ENCODE peak calls at places on chromosomes 6 and 20, in nine cellular contexts. N is GM23248, O is GM23338, D is PC-3, X is OCI-LY7, G is SK-N-SH, L is hepatocyte, I is HCT116, K is MM.1S. Y is an unnamed sample.

GRCh38 chr20:58682656-58683055 is 9.9 kb upstream of the NPEPL1 start:
- DNase-seq in N (peak; percentile 78), O (no peak), D (peak; percentile 63), X (no peak), G (no peak), L (no peak), I (no peak), K (no peak), Y (no peak)

GRCh38 chr6:356828-357251 is 34.7 kb upstream of the IRF4 start:
- DNase-seq in N (no peak), O (no peak), D (no peak), X (peak; percentile 83), G (no peak), L (no peak), I (no peak), K (no peak), Y (no peak)

GRCh38 chr6:154242617-154243357 is 113.8 kb downstream of the IPCEF1 start:
- DNase-seq in N (no peak), O (no peak), D (no peak), X (no peak), G (no peak), L (no peak), I (no peak), K (no peak), Y (no peak)

GRCh38 chr6:4936681-4937041 is 67.2 kb downstream of the RPP40 start:
- DNase-seq in N (peak; percentile 62), O (peak; percentile 57), D (peak; percentile 58), X (peak; percentile 71), G (peak; percentile 62), L (peak; percentile 70), I (no peak), K (peak; percentile 52), Y (peak; percentile 68)

GRCh38 chr6:138001750-138002349 is 105.4 kb downstream of the PERP start:
- DNase-seq in N (peak; percentile 70), O (peak; percentile 73), D (peak; percentile 69), X (peak; percentile 57), G (peak; percentile 34), L (peak; percentile 72), I (peak; percentile 48), K (peak; percentile 63), Y (peak; percentile 77)

GRCh38 chr6:88481519-88481918 is 315.4 kb upstream of the CNR1 start:
- DNase-seq in N (no peak), O (no peak), D (no peak), X (no peak), G (no peak), L (no peak), I (no peak), K (no peak), Y (no peak)

GRCh38 chr6:24126586-24127192 is 674 bp downstream of the NRSN1 start:
- DNase-seq in N (peak; percentile 59), O (peak; percentile 95), D (peak; percentile 77), X (peak; percentile 39), G (peak; percentile 25), L (peak; percentile 84), I (peak; percentile 7), K (peak; percentile 71), Y (peak; percentile 86)

GRCh38 chr6:56491606-56492328 is 150.9 kb downstream of the DST start:
- DNase-seq in N (peak; percentile 53), O (no peak), D (peak; percentile 18), X (no peak), G (no peak), L (no peak), I (no peak), K (no peak), Y (no peak)

GRCh38 chr6:139679516-139680179 is 305.2 kb upstream of the CITED2 start:
- DNase-seq in N (peak; percentile 38), O (no peak), D (peak; percentile 66), X (no peak), G (no peak), L (no peak), I (no peak), K (no peak), Y (no peak)

GRCh38 chr6:145283856-145284255 is 451.5 kb downstream of the EPM2A start:
- DNase-seq in N (no peak), O (no peak), D (no peak), X (no peak), G (no peak), L (no peak), I (no peak), K (no peak), Y (no peak)

GRCh38 chr6:75204959-75205775 is 686 bp downstream of the COL12A1 start:
- DNase-seq in N (peak; percentile 90), O (peak; percentile 68), D (peak; percentile 52), X (no peak), G (peak; percentile 24), L (peak; percentile 55), I (no peak), K (peak; percentile 39), Y (no peak)

GRCh38 chr6:138421089-138421488 is 17.1 kb downstream of the HEBP2 start:
- DNase-seq in N (no peak), O (no peak), D (no peak), X (no peak), G (no peak), L (no peak), I (no peak), K (no peak), Y (no peak)

GRCh38 chr20:31746068-31746878 is 7.2 kb downstream of the TPX2 start:
- DNase-seq in N (no peak), O (no peak), D (no peak), X (no peak), G (no peak), L (no peak), I (no peak), K (no peak), Y (no peak)

GRCh38 chr6:110358536-110359148 is 493 bp upstream of the METTL24 start:
- DNase-seq in N (peak; percentile 9), O (no peak), D (no peak), X (no peak), G (no peak), L (no peak), I (no peak), K (no peak), Y (no peak)

GRCh38 chr6:23728707-23729106 is 397.3 kb upstream of the NRSN1 start:
- DNase-seq in N (no peak), O (peak; percentile 4), D (peak; percentile 20), X (no peak), G (no peak), L (peak; percentile 55), I (no peak), K (no peak), Y (no peak)

DNA sequence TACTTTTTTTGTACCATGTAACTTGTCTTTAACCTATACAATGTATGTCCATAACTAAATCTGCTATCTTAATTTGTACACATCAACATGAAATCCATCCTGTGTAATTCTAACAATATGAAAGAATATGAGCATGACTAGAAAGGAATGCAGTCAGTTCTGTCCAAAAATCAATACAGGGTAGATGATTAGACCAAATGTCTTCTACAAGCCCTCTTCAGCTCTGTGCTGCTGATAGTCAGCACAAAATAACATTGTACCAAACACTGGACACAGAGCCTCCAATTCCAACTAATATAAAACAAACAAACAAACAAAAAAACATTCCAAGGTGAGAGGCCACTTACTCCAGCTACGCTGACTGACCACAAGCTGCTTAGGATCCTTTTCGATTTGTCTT is 301.4 kb upstream of the IRAK1BP1 start:
- DNase-seq in N (no peak), O (no peak), D (no peak), X (no peak), G (no peak), L (no peak), I (no peak), K (no peak), Y (no peak)
- H3K9me2 ChIP-seq in N (no peaks in the 10 kb centered on the region), O (no peaks in the 10 kb centered on the region), D (no peaks in the 10 kb centered on the region), X (no peaks in the 10 kb centered on the region), G (no peaks in the 10 kb centered on the region), L (no peaks in the 10 kb centered on the region), I (no peaks in the 10 kb centered on the region), K (no peaks in the 10 kb centered on the region), Y (no peaks in the 10 kb centered on the region)

GRCh38 chr6:6968731-6969552 is 138.8 kb upstream of the RREB1 start:
- DNase-seq in N (no peak), O (no peak), D (peak; percentile 57), X (no peak), G (no peak), L (peak; percentile 23), I (no peak), K (no peak), Y (no peak)

GRCh38 chr6:6970851-6971250 is 136.9 kb upstream of the RREB1 start:
- DNase-seq in N (no peak), O (no peak), D (no peak), X (no peak), G (no peak), L (no peak), I (no peak), K (no peak), Y (no peak)

GRCh38 chr6:6968357-6968730 is 139.4 kb upstream of the RREB1 start:
- DNase-seq in N (no peak), O (no peak), D (no peak), X (no peak), G (no peak), L (no peak), I (no peak), K (no peak), Y (no peak)

GRCh38 chr6:6971369-6971768 is 136.4 kb upstream of the RREB1 start:
- DNase-seq in N (no peak), O (no peak), D (no peak), X (no peak), G (no peak), L (peak; percentile 57), I (no peak), K (no peak), Y (no peak)

GRCh38 chr6:6969761-6970223 is 138.0 kb upstream of the RREB1 start:
- DNase-seq in N (no peak), O (peak; percentile 6), D (peak; percentile 98), X (no peak), G (no peak), L (peak; percentile 91), I (peak; percentile 84), K (no peak), Y (no peak)
- H3K4me3 ChIP-seq in N (no peak overlapping the region), O (no peak overlapping the region), D (no peak overlapping the region), X (no peak overlapping the region), G (no peak overlapping the region), L (no peak overlapping the region), I (no peak overlapping the region), K (no peak overlapping the region), Y (no peak overlapping the region)

GRCh38 chr6:35048031-35048613 is 93.0 kb downstream of the TCP11 start:
- DNase-seq in N (peak; percentile 64), O (peak; percentile 67), D (no peak), X (no peak), G (peak; percentile 19), L (peak; percentile 32), I (no peak), K (no peak), Y (no peak)
- H3K4me1 ChIP-seq in N (peaks cover 55% of the 10 kb centered on the region), O (peaks cover 58% of the 10 kb centered on the region), D (peaks cover 16% of the 10 kb centered on the region), X (no peaks in the 10 kb centered on the region), G (peaks cover 45% of the 10 kb centered on the region), L (peaks cover 83% of the 10 kb centered on the region), I (no peaks in the 10 kb centered on the region), K (peaks cover 21% of the 10 kb centered on the region), Y (no peaks in the 10 kb centered on the region)

DNA sequence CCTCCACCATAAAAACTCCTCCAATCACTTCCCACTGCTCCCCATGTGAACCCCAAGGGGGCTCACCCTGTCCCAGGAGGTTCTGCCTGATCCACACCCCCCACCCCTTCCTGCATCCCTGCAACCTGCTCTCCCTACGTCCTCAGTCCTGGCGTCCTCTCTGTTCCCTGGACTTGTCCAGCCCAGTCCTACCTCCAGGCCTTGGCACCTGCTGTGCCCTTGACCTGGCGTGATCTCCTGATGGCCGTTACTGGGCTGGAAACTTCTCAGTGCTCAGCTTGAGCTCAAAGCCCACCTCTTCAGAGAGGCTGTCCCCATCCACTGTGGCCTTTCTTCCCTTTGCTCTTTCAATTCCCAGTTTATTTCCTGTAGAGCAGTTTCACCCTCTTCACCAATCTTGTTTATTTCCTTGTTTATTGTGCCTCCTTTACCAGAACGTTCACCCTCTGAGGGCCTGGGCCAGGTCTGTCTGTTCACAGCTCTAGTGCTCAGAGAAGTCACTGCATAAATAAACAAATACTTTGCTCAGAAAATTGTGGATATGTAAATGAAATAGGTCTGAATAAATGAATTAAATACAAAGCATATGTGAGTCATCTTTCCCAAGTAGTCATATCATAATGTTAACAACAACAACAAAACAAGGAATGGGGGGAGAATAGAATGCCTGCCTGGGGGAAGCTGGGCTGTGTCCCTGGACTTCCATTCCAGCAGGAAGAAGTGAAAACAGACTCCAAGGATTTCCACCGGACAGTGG is 175.7 kb upstream of the SULF2 start:
- DNase-seq in N (no peak), O (no peak), D (no peak), X (no peak), G (no peak), L (no peak), I (no peak), K (no peak), Y (no peak)
- H3K9me2 ChIP-seq in N (no peaks in the 10 kb centered on the region), O (no peaks in the 10 kb centered on the region), D (no peaks in the 10 kb centered on the region), X (no peaks in the 10 kb centered on the region), G (no peaks in the 10 kb centered on the region), L (no peaks in the 10 kb centered on the region), I (no peaks in the 10 kb centered on the region), K (no peaks in the 10 kb centered on the region), Y (no peaks in the 10 kb centered on the region)